ENCODE peak calls at places on chromosomes 1 and 21, in six cellular contexts. One of them, this sample, is unnamed.

GRCh38 chr1:164806531-164806930 is 247.5 kb downstream of the PBX1 start:
- DNase-seq in mesenchymal stem cell: no peak
- DNase-seq in IMR-90: no peak
- DNase-seq in H9: no peak
- DNase-seq in trophoblast cell: no peak
- DNase-seq in H1: no peak
- DNase-seq in this sample: no peak

GRCh38 chr1:70112838-70113237 is 92.5 kb downstream of the LRRC40 start:
- DNase-seq in mesenchymal stem cell: no peak
- DNase-seq in IMR-90: no peak
- DNase-seq in H9: no peak
- DNase-seq in trophoblast cell: no peak
- DNase-seq in H1: no peak
- DNase-seq in this sample: no peak

GRCh38 chr1:6860401-6860800 is 75.1 kb downstream of the CAMTA1 start:
- DNase-seq in mesenchymal stem cell: peak
- DNase-seq in IMR-90: peak
- DNase-seq in H9: no peak
- DNase-seq in trophoblast cell: peak
- DNase-seq in H1: no peak
- DNase-seq in this sample: no peak

GRCh38 chr1:186082235-186082937 is 292.7 kb downstream of the TPR start:
- DNase-seq in mesenchymal stem cell: peak
- DNase-seq in IMR-90: peak
- DNase-seq in H9: no peak
- DNase-seq in trophoblast cell: peak
- DNase-seq in H1: no peak
- DNase-seq in this sample: peak

GRCh38 chr21:45445369-45445768 is 40.4 kb downstream of the COL18A1 start:
- DNase-seq in mesenchymal stem cell: peak
- DNase-seq in IMR-90: no peak
- DNase-seq in H9: no peak
- DNase-seq in trophoblast cell: no peak
- DNase-seq in H1: no peak
- DNase-seq in this sample: no peak

GRCh38 chr1:53557369-53557768 is 98.2 kb downstream of the DMRTB1 start:
- DNase-seq in mesenchymal stem cell: no peak
- DNase-seq in IMR-90: no peak
- DNase-seq in H9: no peak
- DNase-seq in trophoblast cell: no peak
- DNase-seq in H1: no peak
- DNase-seq in this sample: no peak

GRCh38 chr1:96416111-96416595 is 305.4 kb upstream of the PTBP2 start:
- DNase-seq in mesenchymal stem cell: peak
- DNase-seq in IMR-90: peak
- DNase-seq in H9: no peak
- DNase-seq in trophoblast cell: no peak
- DNase-seq in H1: no peak
- DNase-seq in this sample: no peak

GRCh38 chr1:14142397-14143095 is 442.6 kb downstream of the PRDM2 start:
- DNase-seq in mesenchymal stem cell: no peak
- DNase-seq in IMR-90: no peak
- DNase-seq in H9: no peak
- DNase-seq in trophoblast cell: no peak
- DNase-seq in H1: no peak
- DNase-seq in this sample: no peak

GRCh38 chr1:7207875-7208646 is 422.8 kb downstream of the CAMTA1 start:
- DNase-seq in mesenchymal stem cell: peak
- DNase-seq in IMR-90: peak
- DNase-seq in H9: peak
- DNase-seq in trophoblast cell: peak
- DNase-seq in H1: peak
- DNase-seq in this sample: peak

GRCh38 chr1:81414417-81415087 is 386.2 kb upstream of the ADGRL2 start:
- DNase-seq in mesenchymal stem cell: peak
- DNase-seq in IMR-90: peak
- DNase-seq in H9: peak
- DNase-seq in trophoblast cell: peak
- DNase-seq in H1: peak
- DNase-seq in this sample: peak

GRCh38 chr1:18363436-18363835 is 117.3 kb upstream of the KLHDC7A start:
- DNase-seq in mesenchymal stem cell: no peak
- DNase-seq in IMR-90: no peak
- DNase-seq in H9: no peak
- DNase-seq in trophoblast cell: no peak
- DNase-seq in H1: no peak
- DNase-seq in this sample: no peak

GRCh38 chr1:114467491-114467890 is 43.5 kb downstream of the TRIM33 start:
- DNase-seq in mesenchymal stem cell: no peak
- DNase-seq in IMR-90: no peak
- DNase-seq in H9: no peak
- DNase-seq in trophoblast cell: no peak
- DNase-seq in H1: no peak
- DNase-seq in this sample: no peak

GRCh38 chr1:41333146-41333784 is 28.0 kb upstream of the FOXO6 start:
- DNase-seq in mesenchymal stem cell: peak
- DNase-seq in IMR-90: peak
- DNase-seq in H9: no peak
- DNase-seq in trophoblast cell: peak
- DNase-seq in H1: peak
- DNase-seq in this sample: no peak

GRCh38 chr1:168474322-168474721 is 69.5 kb downstream of the XCL2 start:
- DNase-seq in mesenchymal stem cell: no peak
- DNase-seq in IMR-90: no peak
- DNase-seq in H9: no peak
- DNase-seq in trophoblast cell: no peak
- DNase-seq in H1: no peak
- DNase-seq in this sample: no peak

GRCh38 chr1:75520862-75521261 is 90.1 kb downstream of the SLC44A5 start:
- DNase-seq in mesenchymal stem cell: no peak
- DNase-seq in IMR-90: no peak
- DNase-seq in H9: no peak
- DNase-seq in trophoblast cell: no peak
- DNase-seq in H1: no peak
- DNase-seq in this sample: no peak

GRCh38 chr1:229148041-229148671 is 122.8 kb upstream of the RAB4A start:
- DNase-seq in mesenchymal stem cell: peak
- DNase-seq in IMR-90: no peak
- DNase-seq in H9: peak
- DNase-seq in trophoblast cell: no peak
- DNase-seq in H1: no peak
- DNase-seq in this sample: no peak

GRCh38 chr1:117616356-117616755 is 10.5 kb downstream of the TENT5C start:
- DNase-seq in mesenchymal stem cell: no peak
- DNase-seq in IMR-90: no peak
- DNase-seq in H9: no peak
- DNase-seq in trophoblast cell: no peak
- DNase-seq in H1: no peak
- DNase-seq in this sample: no peak

GRCh38 chr1:76285578-76286135 is 211.1 kb downstream of the ST6GALNAC3 start:
- DNase-seq in mesenchymal stem cell: no peak
- DNase-seq in IMR-90: no peak
- DNase-seq in H9: no peak
- DNase-seq in trophoblast cell: no peak
- DNase-seq in H1: no peak
- DNase-seq in this sample: no peak

GRCh38 chr1:229127301-229127700 is 143.6 kb upstream of the RAB4A start:
- DNase-seq in mesenchymal stem cell: peak
- DNase-seq in IMR-90: peak
- DNase-seq in H9: no peak
- DNase-seq in trophoblast cell: no peak
- DNase-seq in H1: no peak
- DNase-seq in this sample: no peak

GRCh38 chr1:19754482-19754881 is 45.2 kb downstream of the TMCO4 start:
- DNase-seq in mesenchymal stem cell: no peak
- DNase-seq in IMR-90: no peak
- DNase-seq in H9: no peak
- DNase-seq in trophoblast cell: no peak
- DNase-seq in H1: no peak
- DNase-seq in this sample: no peak

GRCh38 chr1:20465187-20465586 is 20.8 kb downstream of the CAMK2N1 start:
- DNase-seq in mesenchymal stem cell: no peak
- DNase-seq in IMR-90: no peak
- DNase-seq in H9: no peak
- DNase-seq in trophoblast cell: no peak
- DNase-seq in H1: no peak
- DNase-seq in this sample: no peak

GRCh38 chr1:58811303-58811702 is 27.5 kb upstream of the JUN start:
- DNase-seq in mesenchymal stem cell: no peak
- DNase-seq in IMR-90: no peak
- DNase-seq in H9: no peak
- DNase-seq in trophoblast cell: no peak
- DNase-seq in H1: no peak
- DNase-seq in this sample: no peak

GRCh38 chr21:42865361-42866160 is 13.8 kb downstream of the WDR4 start:
- DNase-seq in mesenchymal stem cell: no peak
- DNase-seq in IMR-90: no peak
- DNase-seq in H9: no peak
- DNase-seq in trophoblast cell: no peak
- DNase-seq in H1: no peak
- DNase-seq in this sample: no peak

GRCh38 chr21:36549470-36549869 is 69.5 kb upstream of the CLDN14 start:
- DNase-seq in mesenchymal stem cell: no peak
- DNase-seq in IMR-90: no peak
- DNase-seq in H9: no peak
- DNase-seq in trophoblast cell: no peak
- DNase-seq in H1: peak
- DNase-seq in this sample: no peak

GRCh38 chr1:230073371-230074035 is 6.5 kb downstream of the GALNT2 start:
- DNase-seq in mesenchymal stem cell: peak
- DNase-seq in IMR-90: peak
- DNase-seq in H9: no peak
- DNase-seq in trophoblast cell: no peak
- DNase-seq in H1: no peak
- DNase-seq in this sample: no peak

GRCh38 chr1:182263706-182264105 is 127.9 kb downstream of the GLUL start:
- DNase-seq in mesenchymal stem cell: no peak
- DNase-seq in IMR-90: no peak
- DNase-seq in H9: no peak
- DNase-seq in trophoblast cell: no peak
- DNase-seq in H1: no peak
- DNase-seq in this sample: no peak

DNA sequence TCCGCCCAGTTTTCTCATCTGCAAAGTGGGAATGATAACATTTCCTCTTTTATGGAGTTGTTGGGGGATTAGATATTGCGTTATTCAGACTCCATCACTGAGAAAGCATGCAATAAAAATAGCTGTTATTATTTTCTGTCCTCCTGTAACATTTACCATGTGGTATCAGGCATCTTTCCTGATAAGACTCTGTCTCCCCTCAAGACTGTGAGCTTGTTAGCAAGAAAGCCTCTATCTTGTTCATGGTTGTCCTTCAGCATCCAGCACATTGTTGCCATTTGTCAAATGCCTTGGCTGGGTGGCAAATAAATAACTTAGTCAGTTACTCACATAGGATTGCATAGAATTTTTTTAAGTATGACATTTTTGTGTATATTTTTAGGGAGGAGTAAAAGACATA is 1.2 kb upstream of the JAM2 start:
- DNase-seq in mesenchymal stem cell: no peak
- DNase-seq in IMR-90: no peak
- DNase-seq in H9: no peak
- DNase-seq in trophoblast cell: peak
- DNase-seq in H1: no peak
- DNase-seq in this sample: no peak
- H4K91ac ChIP-seq in mesenchymal stem cell: no peak
- H4K91ac ChIP-seq in IMR-90: no peak
- H4K91ac ChIP-seq in H9: no peak
- H4K91ac ChIP-seq in trophoblast cell: no peak
- H4K91ac ChIP-seq in H1: no peak
- H4K91ac ChIP-seq in this sample: no peak

GRCh38 chr1:157966034-157966671 is 27.3 kb upstream of the KIRREL1 start:
- DNase-seq in mesenchymal stem cell: peak
- DNase-seq in IMR-90: peak
- DNase-seq in H9: no peak
- DNase-seq in trophoblast cell: no peak
- DNase-seq in H1: no peak
- DNase-seq in this sample: no peak
- H2BK5ac ChIP-seq in mesenchymal stem cell: peak
- H2BK5ac ChIP-seq in IMR-90: no peak
- H2BK5ac ChIP-seq in H9: no peak
- H2BK5ac ChIP-seq in trophoblast cell: no peak
- H2BK5ac ChIP-seq in H1: no peak
- H2BK5ac ChIP-seq in this sample: no peak

DNA sequence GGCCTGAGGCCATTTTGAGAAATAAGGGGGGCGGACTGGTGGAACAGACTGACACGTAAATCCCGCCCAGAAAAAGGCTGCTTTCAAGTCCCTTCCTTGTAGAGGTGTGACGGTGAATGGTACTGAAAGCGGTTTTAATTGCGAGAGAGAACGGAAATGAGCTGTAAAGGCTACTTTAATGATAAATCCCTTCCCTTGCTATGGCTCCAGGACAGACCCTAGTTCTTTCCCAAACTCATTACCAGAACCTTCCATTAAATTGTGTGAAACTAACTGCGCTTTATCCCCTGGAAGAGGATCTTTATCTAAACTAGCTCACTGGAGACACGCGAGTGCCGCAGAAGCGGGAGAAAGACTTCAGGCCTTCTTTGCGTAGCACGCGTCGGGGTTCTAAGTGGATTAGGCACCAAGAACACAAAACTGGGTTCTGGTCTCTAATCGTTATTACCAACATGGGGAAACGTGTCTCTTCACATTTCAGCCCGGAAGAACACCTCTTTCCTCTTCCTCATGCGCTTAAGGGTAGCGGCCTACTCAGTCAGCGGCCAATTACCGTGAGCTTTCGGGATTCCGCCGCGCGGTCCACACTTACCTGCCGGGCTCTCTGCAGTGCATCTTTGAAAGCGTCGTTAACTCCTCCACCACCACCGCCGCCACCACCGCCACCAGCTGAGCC is 441 bp downstream of the FUBP1 start:
- DNase-seq in mesenchymal stem cell: peak
- DNase-seq in IMR-90: peak
- DNase-seq in H9: peak
- DNase-seq in trophoblast cell: peak
- DNase-seq in H1: no peak
- DNase-seq in this sample: peak
- H3K4ac ChIP-seq in mesenchymal stem cell: peak
- H3K4ac ChIP-seq in IMR-90: peak
- H3K4ac ChIP-seq in H9: peak
- H3K4ac ChIP-seq in trophoblast cell: peak
- H3K4ac ChIP-seq in H1: peak
- H3K4ac ChIP-seq in this sample: no peak

DNA sequence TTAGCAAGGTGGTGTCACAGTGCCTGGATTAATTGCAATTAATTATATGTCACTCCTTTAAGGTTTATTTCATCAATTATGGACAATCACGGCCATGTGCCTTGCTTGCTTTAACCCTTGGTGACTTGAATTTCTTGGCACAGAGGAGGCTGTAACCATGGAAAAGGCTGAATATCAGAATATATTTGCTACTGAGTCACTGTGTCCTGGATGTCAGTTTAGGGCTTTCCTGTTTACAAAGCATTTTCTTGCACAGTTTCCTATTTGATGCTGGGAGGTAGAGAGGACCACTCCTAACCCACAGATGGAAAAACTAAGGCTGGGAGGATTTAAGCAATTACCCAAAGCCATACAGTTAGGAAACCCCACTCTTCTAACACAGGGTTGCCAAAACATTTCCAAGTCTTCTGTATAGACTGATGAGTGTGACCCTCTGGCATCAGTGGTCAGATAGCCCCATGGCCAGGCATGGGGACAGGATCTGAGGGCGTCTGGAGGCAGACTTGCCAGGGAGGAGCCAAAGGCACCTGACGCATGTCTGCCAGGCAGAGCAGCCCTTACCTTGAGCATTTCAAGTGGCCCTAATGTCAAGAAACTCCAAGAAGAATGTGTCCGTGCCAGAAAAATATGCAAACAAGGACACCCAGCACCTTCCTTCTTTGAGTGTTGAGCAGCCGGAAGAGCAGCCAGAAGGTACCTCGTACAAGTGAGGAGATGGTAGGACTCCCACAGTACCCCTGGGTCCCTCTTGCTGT is 34.4 kb downstream of the KCNN3 start:
- DNase-seq in mesenchymal stem cell: peak
- DNase-seq in IMR-90: no peak
- DNase-seq in H9: no peak
- DNase-seq in trophoblast cell: no peak
- DNase-seq in H1: no peak
- DNase-seq in this sample: no peak
- H4K91ac ChIP-seq in mesenchymal stem cell: no peak
- H4K91ac ChIP-seq in IMR-90: no peak
- H4K91ac ChIP-seq in H9: no peak
- H4K91ac ChIP-seq in trophoblast cell: no peak
- H4K91ac ChIP-seq in H1: no peak
- H4K91ac ChIP-seq in this sample: no peak